ENCODE peak calls at places on chromosome 6, in four cellular contexts. V is H1, K is IMR-90, W is H9. I is an unnamed sample.

GRCh38 chr6:81814365-81815109 is 62.1 kb upstream of the TENT5A start:
- DNase-seq in K (peak; percentile 9), W (no peak), V (no peak), I (no peak)

GRCh38 chr6:39615622-39616021 is 109.6 kb downstream of the KIF6 start:
- DNase-seq in K (no peak), V (no peak), W (no peak), I (no peak)

GRCh38 chr6:139037490-139037889 is 8.9 kb downstream of the ABRACL start:
- DNase-seq in W (no peak), K (peak; percentile 79), V (no peak), I (no peak)

GRCh38 chr6:44072452-44072958 is 54.7 kb downstream of the MRPL14 start:
- DNase-seq in W (no peak), V (no peak), K (no peak), I (no peak)

GRCh38 chr6:167839755-167840154 is 13.0 kb downstream of the AFDN start:
- DNase-seq in K (no peak), V (no peak), W (no peak), I (no peak)

GRCh38 chr6:116100419-116101297 is at the start of gene NT5DC1:
- DNase-seq in V (peak; percentile 71), W (peak; percentile 91), K (peak; percentile 67), I (peak; percentile 90)

GRCh38 chr6:119129148-119129967 is 50.9 kb upstream of the FAM184A start:
- DNase-seq in V (no peak), K (peak; percentile 76), W (peak; percentile 42), I (peak; percentile 84)

GRCh38 chr6:15417811-15418210 is 171.9 kb downstream of the JARID2 start:
- DNase-seq in W (no peak), V (no peak), K (peak; percentile 77), I (no peak)

GRCh38 chr6:11387702-11388101 is 149.8 kb upstream of the TMEM170B start:
- DNase-seq in W (no peak), K (no peak), V (no peak), I (no peak)

GRCh38 chr6:1643111-1643510 is 33.4 kb downstream of the FOXC1 start:
- DNase-seq in W (no peak), K (no peak), V (no peak), I (no peak)

GRCh38 chr6:133501675-133502275 is 260.6 kb downstream of the EYA4 start:
- DNase-seq in V (no peak), K (no peak), W (no peak), I (no peak)

GRCh38 chr6:44452725-44453124 is 65.2 kb downstream of the CDC5L start:
- DNase-seq in V (no peak), K (peak; percentile 87), W (no peak), I (no peak)

GRCh38 chr6:23137596-23137995 is 568.2 kb downstream of the HDGFL1 start:
- DNase-seq in V (no peak), W (no peak), K (peak; percentile 49), I (no peak)

GRCh38 chr6:30411515-30412207 is 66.7 kb downstream of the RPP21 start:
- DNase-seq in W (peak; percentile 88), K (peak; percentile 36), V (peak; percentile 51), I (peak; percentile 83)

GRCh38 chr6:46305833-46306232 is 135.1 kb upstream of the ENPP5 start:
- DNase-seq in V (no peak), K (no peak), W (no peak), I (no peak)

GRCh38 chr6:106116125-106116524 is 30.0 kb downstream of the PRDM1 start:
- DNase-seq in K (peak; percentile 13), W (no peak), V (no peak), I (no peak)

GRCh38 chr6:24980507-24981384 is 45.0 kb upstream of the RIPOR2 start:
- DNase-seq in W (peak; percentile 67), V (no peak), K (no peak), I (peak; percentile 93)

GRCh38 chr6:158784505-158784904 is 34.7 kb downstream of the EZR start:
- DNase-seq in W (no peak), V (no peak), K (peak; percentile 70), I (peak; percentile 84)

GRCh38 chr6:142740449-142740848 is 204.5 kb downstream of the HIVEP2 start:
- DNase-seq in V (no peak), K (no peak), W (no peak), I (no peak)

GRCh38 chr6:36674942-36675341 is 3.6 kb upstream of the CDKN1A start:
- DNase-seq in W (no peak), K (no peak), V (no peak), I (no peak)

GRCh38 chr6:168349718-168350117 is 30.1 kb upstream of the DACT2 start:
- DNase-seq in V (no peak), K (no peak), W (no peak), I (no peak)

GRCh38 chr6:167574431-167575097 is 249.7 kb downstream of the TTLL2 start:
- DNase-seq in K (no peak), W (no peak), V (no peak), I (no peak)

GRCh38 chr6:98841589-98842488 is 7.5 kb downstream of the POU3F2 start:
- DNase-seq in V (no peak), W (no peak), K (no peak), I (no peak)

GRCh38 chr6:151537561-151537960 is 43.7 kb downstream of the CCDC170 start:
- DNase-seq in W (no peak), K (no peak), V (no peak), I (no peak)

GRCh38 chr6:127561660-127562059 is 15.3 kb upstream of the C6orf58 start:
- DNase-seq in K (peak; percentile 35), W (no peak), V (no peak), I (no peak)

GRCh38 chr6:151136141-151136755 is 103.5 kb upstream of the AKAP12 start:
- DNase-seq in V (no peak), K (no peak), W (no peak), I (no peak)

GRCh38 chr6:3159805-3160781 is 2.7 kb upstream of the TUBB2A start:
- DNase-seq in W (peak; percentile 76), V (no peak), K (no peak), I (peak; percentile 83)

GRCh38 chr6:144153260-144153659 is 2.9 kb downstream of the STX11 start:
- DNase-seq in W (no peak), K (no peak), V (no peak), I (no peak)

GRCh38 chr6:107637914-107638313 is 148.0 kb downstream of the SOBP start:
- DNase-seq in W (no peak), V (no peak), K (no peak), I (no peak)
- H3K56ac ChIP-seq in W (no peak overlapping the region), V (no peak overlapping the region), K (no peak overlapping the region), I (no peak overlapping the region)

GRCh38 chr6:131451330-131452195 is 121.5 kb upstream of the ARG1 start:
- DNase-seq in V (no peak), W (no peak), K (no peak), I (peak; percentile 74)
- H3K56ac ChIP-seq in V (no peak overlapping the region), W (no peak overlapping the region), K (no peak overlapping the region), I (no peak overlapping the region)

GRCh38 chr6:104143757-104144156 is 716.0 kb downstream of the HACE1 start:
- DNase-seq in V (no peak), W (no peak), K (no peak), I (no peak)
- H3K56ac ChIP-seq in V (no peak overlapping the region), W (no peak overlapping the region), K (no peak overlapping the region), I (no peak overlapping the region)

GRCh38 chr6:13663986-13664385 is 47.6 kb downstream of the RANBP9 start:
- DNase-seq in K (no peak), V (no peak), W (no peak), I (no peak)
- H3K56ac ChIP-seq in K (no peak overlapping the region), V (no peak overlapping the region), W (no peak overlapping the region), I (no peak overlapping the region)

GRCh38 chr6:113693866-113694265 is 163.3 kb upstream of the MARCKS start:
- DNase-seq in V (no peak), W (no peak), K (no peak), I (no peak)

GRCh38 chr6:113690957-113691656 is 166.0 kb upstream of the MARCKS start:
- DNase-seq in W (no peak), K (no peak), V (no peak), I (no peak)

GRCh38 chr6:113686049-113686448 is 171.1 kb upstream of the MARCKS start:
- DNase-seq in V (no peak), K (no peak), W (no peak), I (no peak)

GRCh38 chr6:113694278-113695077 is 162.7 kb upstream of the MARCKS start:
- DNase-seq in K (peak; percentile 59), V (no peak), W (no peak), I (no peak)

DNA sequence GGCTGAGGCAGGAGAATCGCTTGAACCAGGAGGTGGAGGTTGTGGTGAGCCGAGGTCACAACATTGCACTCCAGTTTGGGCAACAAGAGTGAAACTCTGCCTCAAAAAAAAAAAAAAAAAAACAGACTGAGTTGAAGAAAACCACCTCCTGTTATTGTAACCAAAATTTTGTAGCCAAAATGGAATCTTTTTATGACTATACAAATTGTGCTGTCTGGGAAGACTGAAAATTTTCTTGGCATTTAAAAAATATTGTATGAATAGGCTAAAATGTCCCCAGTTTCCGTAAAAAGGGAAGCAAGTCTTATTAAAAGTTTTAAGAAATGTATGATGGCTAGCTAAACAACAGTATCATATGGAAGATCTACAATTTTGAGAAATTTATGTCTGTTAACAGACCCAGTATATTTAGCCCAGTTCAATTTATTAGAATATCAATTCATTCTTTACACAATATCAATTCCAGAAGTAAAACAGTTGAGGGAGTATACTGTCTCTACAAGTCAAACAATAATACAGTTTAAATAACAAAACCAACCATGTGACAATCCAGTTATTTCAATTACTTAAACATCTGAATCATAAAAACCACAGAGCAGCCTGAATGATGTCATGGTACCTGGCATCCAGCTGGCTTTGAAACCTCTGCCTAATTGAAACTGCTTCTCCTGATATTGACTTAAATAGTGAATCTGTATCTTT is 166.7 kb upstream of the MARCKS start:
- DNase-seq in W (no peak), V (no peak), K (peak; percentile 94), I (no peak)
- H3K56ac ChIP-seq in W (no peak overlapping the region), V (no peak overlapping the region), K (no peak overlapping the region), I (no peak overlapping the region)

DNA sequence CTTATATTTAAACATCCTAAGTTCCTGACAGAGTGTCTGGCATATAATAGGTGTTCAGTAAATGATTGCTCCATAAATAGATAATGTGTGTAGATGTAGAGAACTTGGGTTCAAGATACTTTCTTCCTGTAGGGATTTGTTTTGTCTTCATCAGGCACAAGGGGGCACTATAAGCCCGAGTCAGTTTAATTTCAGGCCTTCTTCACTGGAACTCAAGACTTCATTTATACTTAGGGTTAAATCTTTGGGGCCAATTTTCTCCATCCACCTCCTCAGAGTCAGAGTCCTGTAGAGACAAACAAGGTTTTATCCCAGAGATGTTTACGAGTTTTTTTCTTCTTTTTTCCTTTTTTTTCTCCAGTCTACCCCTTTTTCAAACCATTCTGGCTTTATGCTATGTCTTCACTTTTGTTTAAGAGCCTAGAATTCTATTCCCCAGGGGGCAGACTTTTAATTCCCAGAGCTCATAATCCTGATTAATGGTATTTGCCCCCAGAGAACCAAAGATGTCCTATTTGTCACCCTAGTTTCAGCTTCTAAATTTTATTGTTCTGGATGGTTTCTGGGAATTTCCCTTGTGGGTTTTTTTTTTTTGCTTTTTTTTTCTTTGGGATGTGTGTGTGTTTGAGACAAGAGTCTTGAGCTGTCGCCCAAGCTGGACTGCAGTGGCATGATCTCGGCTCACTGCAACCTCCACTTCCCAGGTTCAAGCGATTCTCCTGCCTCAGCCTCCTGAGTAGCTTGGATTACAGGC is 88.4 kb downstream of the HFE start:
- DNase-seq in W (no peak), V (no peak), K (peak; percentile 75), I (peak; percentile 83)
- H3K56ac ChIP-seq in W (no peak overlapping the region), V (no peak overlapping the region), K (no peak overlapping the region), I (no peak overlapping the region)

I was measured in mesendoderm.